ENCODE peak calls at places on chromosomes 11 and 22, in seven cellular contexts. One of them, this sample, is unnamed. For H3K4me1, the result is how much of the 10 kb centered on the place peaks cover.

GRCh38 chr22:41782316-41782715 is 18.2 kb upstream of the CCDC134 start:
- DNase-seq in MM.1S: no peak
- DNase-seq in endothelial cell of umbilical vein: no peak
- DNase-seq in PC-3: no peak
- DNase-seq in A549: no peak
- DNase-seq in OCI-LY7: no peak
- DNase-seq in fibroblast of lung: no peak
- DNase-seq in this sample: no peak

GRCh38 chr11:69450064-69450856 is 31.2 kb upstream of the LINC01488 start:
- DNase-seq in PC-3: no peak
- DNase-seq in endothelial cell of umbilical vein: peak
- DNase-seq in MM.1S: no peak
- DNase-seq in A549: no peak
- DNase-seq in fibroblast of lung: no peak
- DNase-seq in OCI-LY7: no peak
- DNase-seq in this sample: no peak

GRCh38 chr11:38038777-38039176 is 1440.7 kb upstream of the RAG2 start:
- DNase-seq in OCI-LY7: no peak
- DNase-seq in endothelial cell of umbilical vein: no peak
- DNase-seq in PC-3: no peak
- DNase-seq in fibroblast of lung: no peak
- DNase-seq in MM.1S: no peak
- DNase-seq in A549: no peak
- DNase-seq in this sample: no peak

GRCh38 chr11:65280646-65281045 is 18.9 kb downstream of the POLA2 start:
- DNase-seq in A549: no peak
- DNase-seq in endothelial cell of umbilical vein: peak
- DNase-seq in fibroblast of lung: no peak
- DNase-seq in MM.1S: no peak
- DNase-seq in PC-3: peak
- DNase-seq in OCI-LY7: no peak
- DNase-seq in this sample: no peak

GRCh38 chr11:110478410-110478809 is 48.7 kb downstream of the FDX1 start:
- DNase-seq in endothelial cell of umbilical vein: no peak
- DNase-seq in OCI-LY7: no peak
- DNase-seq in PC-3: no peak
- DNase-seq in fibroblast of lung: no peak
- DNase-seq in A549: no peak
- DNase-seq in MM.1S: no peak
- DNase-seq in this sample: no peak

GRCh38 chr11:124538019-124538418 is 5.4 kb downstream of the OR8B12 start:
- DNase-seq in MM.1S: no peak
- DNase-seq in fibroblast of lung: peak
- DNase-seq in OCI-LY7: no peak
- DNase-seq in endothelial cell of umbilical vein: no peak
- DNase-seq in PC-3: no peak
- DNase-seq in A549: no peak
- DNase-seq in this sample: no peak

GRCh38 chr22:44764373-44764772 is 12.0 kb downstream of the ARHGAP8 start:
- DNase-seq in MM.1S: no peak
- DNase-seq in PC-3: no peak
- DNase-seq in A549: no peak
- DNase-seq in fibroblast of lung: no peak
- DNase-seq in OCI-LY7: no peak
- DNase-seq in endothelial cell of umbilical vein: no peak
- DNase-seq in this sample: no peak

GRCh38 chr11:69218946-69219720 is 63.4 kb downstream of the SMIM38 start:
- DNase-seq in MM.1S: no peak
- DNase-seq in PC-3: no peak
- DNase-seq in A549: no peak
- DNase-seq in fibroblast of lung: no peak
- DNase-seq in OCI-LY7: no peak
- DNase-seq in endothelial cell of umbilical vein: no peak
- DNase-seq in this sample: no peak

GRCh38 chr11:78786086-78786485 is 211.4 kb upstream of the NARS2 start:
- DNase-seq in A549: no peak
- DNase-seq in OCI-LY7: no peak
- DNase-seq in PC-3: no peak
- DNase-seq in fibroblast of lung: no peak
- DNase-seq in endothelial cell of umbilical vein: no peak
- DNase-seq in MM.1S: no peak
- DNase-seq in this sample: no peak

GRCh38 chr22:28373841-28374240 is 305.8 kb downstream of the TTC28 start:
- DNase-seq in MM.1S: no peak
- DNase-seq in A549: no peak
- DNase-seq in fibroblast of lung: peak
- DNase-seq in OCI-LY7: no peak
- DNase-seq in PC-3: no peak
- DNase-seq in endothelial cell of umbilical vein: peak
- DNase-seq in this sample: no peak
- H3K4me2 ChIP-seq in MM.1S: no peak
- H3K4me2 ChIP-seq in A549: no peak
- H3K4me2 ChIP-seq in fibroblast of lung: peak
- H3K4me2 ChIP-seq in OCI-LY7: no peak
- H3K4me2 ChIP-seq in PC-3: no peak
- H3K4me2 ChIP-seq in endothelial cell of umbilical vein: no peak
- H3K4me2 ChIP-seq in this sample: no peak

GRCh38 chr22:50303515-50303847 is 4.0 kb downstream of the PLXNB2 start:
- DNase-seq in fibroblast of lung: no peak
- DNase-seq in PC-3: no peak
- DNase-seq in OCI-LY7: no peak
- DNase-seq in MM.1S: no peak
- DNase-seq in endothelial cell of umbilical vein: no peak
- DNase-seq in A549: no peak
- DNase-seq in this sample: no peak

GRCh38 chr22:50302041-50302541 is 5.4 kb downstream of the PLXNB2 start:
- DNase-seq in A549: no peak
- DNase-seq in OCI-LY7: no peak
- DNase-seq in fibroblast of lung: no peak
- DNase-seq in endothelial cell of umbilical vein: no peak
- DNase-seq in MM.1S: no peak
- DNase-seq in PC-3: peak
- DNase-seq in this sample: no peak

GRCh38 chr22:50301581-50301991 is 5.9 kb downstream of the PLXNB2 start:
- DNase-seq in MM.1S: no peak
- DNase-seq in PC-3: no peak
- DNase-seq in fibroblast of lung: no peak
- DNase-seq in A549: no peak
- DNase-seq in OCI-LY7: no peak
- DNase-seq in endothelial cell of umbilical vein: no peak
- DNase-seq in this sample: no peak

GRCh38 chr22:50303848-50304527 is 3.5 kb downstream of the PLXNB2 start:
- DNase-seq in A549: no peak
- DNase-seq in endothelial cell of umbilical vein: no peak
- DNase-seq in OCI-LY7: peak
- DNase-seq in PC-3: peak
- DNase-seq in MM.1S: no peak
- DNase-seq in fibroblast of lung: no peak
- DNase-seq in this sample: peak

DNA sequence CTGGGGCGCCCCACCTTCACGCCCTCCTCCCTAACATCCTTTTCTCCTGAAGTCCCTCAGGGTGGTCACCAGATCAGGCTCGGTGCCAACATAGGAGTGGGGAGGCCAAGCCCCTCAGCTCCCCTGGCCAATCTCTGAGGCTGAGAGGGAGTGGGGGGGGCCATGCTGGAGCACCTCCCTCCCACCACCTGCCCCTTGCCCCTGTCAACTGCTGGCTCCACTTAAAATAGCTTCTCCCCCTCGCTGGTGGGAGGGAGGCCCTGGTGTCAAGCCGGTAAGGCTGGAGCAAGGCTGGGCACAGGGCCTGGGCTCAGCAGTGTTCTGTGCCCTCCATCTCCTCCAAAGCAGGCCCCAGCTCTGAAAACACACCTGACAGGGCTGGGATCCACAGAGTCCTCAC is 4.9 kb downstream of the PLXNB2 start:
- DNase-seq in MM.1S: no peak
- DNase-seq in endothelial cell of umbilical vein: no peak
- DNase-seq in fibroblast of lung: no peak
- DNase-seq in PC-3: no peak
- DNase-seq in OCI-LY7: no peak
- DNase-seq in A549: no peak
- DNase-seq in this sample: no peak
- H3K4me1 ChIP-seq in MM.1S: under half
- H3K4me1 ChIP-seq in endothelial cell of umbilical vein: under half
- H3K4me1 ChIP-seq in fibroblast of lung: under half
- H3K4me1 ChIP-seq in PC-3: under half
- H3K4me1 ChIP-seq in OCI-LY7: half or more
- H3K4me1 ChIP-seq in A549: half or more
- H3K4me1 ChIP-seq in this sample: half or more

GRCh38 chr11:15010860-15011259 is 38.7 kb upstream of the CALCA start:
- DNase-seq in MM.1S: no peak
- DNase-seq in endothelial cell of umbilical vein: no peak
- DNase-seq in PC-3: no peak
- DNase-seq in A549: no peak
- DNase-seq in OCI-LY7: no peak
- DNase-seq in fibroblast of lung: no peak
- DNase-seq in this sample: no peak

GRCh38 chr11:15011741-15012140 is 39.6 kb upstream of the CALCA start:
- DNase-seq in MM.1S: no peak
- DNase-seq in endothelial cell of umbilical vein: no peak
- DNase-seq in fibroblast of lung: no peak
- DNase-seq in OCI-LY7: no peak
- DNase-seq in A549: no peak
- DNase-seq in PC-3: no peak
- DNase-seq in this sample: no peak

GRCh38 chr11:15006139-15006759 is 34.1 kb upstream of the CALCA start:
- DNase-seq in fibroblast of lung: peak
- DNase-seq in OCI-LY7: peak
- DNase-seq in A549: no peak
- DNase-seq in endothelial cell of umbilical vein: peak
- DNase-seq in MM.1S: peak
- DNase-seq in PC-3: peak
- DNase-seq in this sample: no peak
- TF ChIP-seq CTCF in fibroblast of lung: peak
- TF ChIP-seq CTCF in OCI-LY7: peak
- TF ChIP-seq CTCF in A549: peak
- TF ChIP-seq CTCF in endothelial cell of umbilical vein: no peak
- TF ChIP-seq CTCF in MM.1S: peak
- TF ChIP-seq CTCF in PC-3: peak
- TF ChIP-seq CTCF in this sample: peak

GRCh38 chr11:85811624-85812023 is 683 bp upstream of the SYTL2 start:
- DNase-seq in A549: no peak
- DNase-seq in PC-3: no peak
- DNase-seq in MM.1S: no peak
- DNase-seq in fibroblast of lung: no peak
- DNase-seq in OCI-LY7: no peak
- DNase-seq in endothelial cell of umbilical vein: no peak
- DNase-seq in this sample: no peak

GRCh38 chr11:85810871-85811611 is at the start of gene SYTL2:
- DNase-seq in PC-3: peak
- DNase-seq in endothelial cell of umbilical vein: peak
- DNase-seq in MM.1S: peak
- DNase-seq in A549: peak
- DNase-seq in OCI-LY7: peak
- DNase-seq in fibroblast of lung: peak
- DNase-seq in this sample: peak

GRCh38 chr11:85809191-85809590 is 1.8 kb downstream of the SYTL2 start:
- DNase-seq in A549: no peak
- DNase-seq in OCI-LY7: peak
- DNase-seq in MM.1S: no peak
- DNase-seq in PC-3: no peak
- DNase-seq in endothelial cell of umbilical vein: no peak
- DNase-seq in fibroblast of lung: no peak
- DNase-seq in this sample: no peak

GRCh38 chr11:85810521-85810870 is 445 bp downstream of the SYTL2 start:
- DNase-seq in PC-3: no peak
- DNase-seq in MM.1S: no peak
- DNase-seq in endothelial cell of umbilical vein: no peak
- DNase-seq in OCI-LY7: no peak
- DNase-seq in fibroblast of lung: no peak
- DNase-seq in A549: no peak
- DNase-seq in this sample: no peak

GRCh38 chr11:85809881-85810280 is 1.1 kb downstream of the SYTL2 start:
- DNase-seq in endothelial cell of umbilical vein: peak
- DNase-seq in MM.1S: no peak
- DNase-seq in OCI-LY7: peak
- DNase-seq in PC-3: peak
- DNase-seq in fibroblast of lung: no peak
- DNase-seq in A549: no peak
- DNase-seq in this sample: no peak
- H3K4me2 ChIP-seq in endothelial cell of umbilical vein: no peak
- H3K4me2 ChIP-seq in MM.1S: peak
- H3K4me2 ChIP-seq in OCI-LY7: peak
- H3K4me2 ChIP-seq in PC-3: peak
- H3K4me2 ChIP-seq in fibroblast of lung: peak
- H3K4me2 ChIP-seq in A549: peak
- H3K4me2 ChIP-seq in this sample: peak

This sample was measured in PC-9.